ENCODE peak calls at places on chromosomes 4 and X, in ten cellular contexts. Z, A, Q, M, H, K, B, X, E and C are unnamed samples.

GRCh38 chr4:2689825-2690700 is 66.1 kb downstream of the TNIP2 start:
- DNase-seq in Z (peak), A (peak), Q (peak), M (no peak), H (peak), K (peak), B (peak), X (no peak), E (no peak), C (no peak)

GRCh38 chrX:136710324-136710951 is 62.5 kb downstream of the CD40LG start:
- DNase-seq in Z (no peak), A (no peak), Q (no peak), M (no peak), H (no peak), K (no peak), B (no peak), X (no peak), E (no peak), C (no peak)

GRCh38 chr4:158444621-158445020 is 77.1 kb upstream of the RXFP1 start:
- DNase-seq in Z (no peak), A (no peak), Q (no peak), M (no peak), H (no peak), K (no peak), B (no peak), X (no peak), E (no peak), C (no peak)

GRCh38 chr4:187363453-187363852 is 632.1 kb upstream of the ZFP42 start:
- DNase-seq in Z (no peak), A (no peak), Q (no peak), M (no peak), H (no peak), K (no peak), B (no peak), X (no peak), E (no peak), C (no peak)

GRCh38 chr4:25474690-25475089 is 97.6 kb downstream of the ANAPC4 start:
- DNase-seq in Z (no peak), A (no peak), Q (no peak), M (peak), H (no peak), K (no peak), B (no peak), X (no peak), E (no peak), C (no peak)

GRCh38 chr4:21697583-21697982 is 251.0 kb downstream of the KCNIP4 start:
- DNase-seq in Z (no peak), A (no peak), Q (peak), M (no peak), H (no peak), K (no peak), B (no peak), X (peak), E (no peak), C (peak)

GRCh38 chr4:129278868-129279267 is 182.9 kb downstream of the C4orf33 start:
- DNase-seq in Z (no peak), A (no peak), Q (no peak), M (peak), H (no peak), K (no peak), B (no peak), X (no peak), E (no peak), C (no peak)

GRCh38 chr4:143140696-143141095 is 44.0 kb upstream of the USP38 start:
- DNase-seq in Z (no peak), A (no peak), Q (no peak), M (no peak), H (no peak), K (no peak), B (no peak), X (no peak), E (no peak), C (no peak)

GRCh38 chrX:95629737-95630136 is 1054.9 kb upstream of the DIAPH2 start:
- DNase-seq in Z (no peak), A (no peak), Q (no peak), M (no peak), H (no peak), K (no peak), B (no peak), X (no peak), E (no peak), C (no peak)

GRCh38 chr4:47570816-47571215 is 85.7 kb downstream of the ATP10D start:
- DNase-seq in Z (no peak), A (no peak), Q (no peak), M (no peak), H (no peak), K (no peak), B (no peak), X (no peak), E (no peak), C (no peak)

GRCh38 chr4:159191989-159192388 is 89.1 kb downstream of the RAPGEF2 start:
- DNase-seq in Z (no peak), A (no peak), Q (peak), M (peak), H (peak), K (no peak), B (no peak), X (peak), E (no peak), C (no peak)

GRCh38 chrX:154309041-154309775 is 13.6 kb downstream of the TKTL1 start:
- DNase-seq in Z (no peak), A (no peak), Q (no peak), M (no peak), H (no peak), K (no peak), B (no peak), X (no peak), E (no peak), C (no peak)

GRCh38 chr4:19026281-19026680 is 1004.7 kb upstream of the LCORL start:
- DNase-seq in Z (no peak), A (no peak), Q (no peak), M (no peak), H (no peak), K (no peak), B (no peak), X (no peak), E (peak), C (peak)

GRCh38 chrX:119694601-119695534 is 1.9 kb upstream of the SEPTIN6 start:
- DNase-seq in Z (no peak), A (no peak), Q (no peak), M (no peak), H (no peak), K (no peak), B (no peak), X (peak), E (no peak), C (no peak)

GRCh38 chr4:105930696-105931095 is 35.4 kb downstream of the NPNT start:
- DNase-seq in Z (no peak), A (no peak), Q (no peak), M (no peak), H (no peak), K (no peak), B (no peak), X (no peak), E (no peak), C (peak)

GRCh38 chr4:10018818-10019438 is 2.4 kb downstream of the SLC2A9 start:
- DNase-seq in Z (peak), A (peak), Q (peak), M (peak), H (peak), K (peak), B (peak), X (peak), E (peak), C (peak)

GRCh38 chr4:153668647-153669046 is 15.4 kb upstream of the TLR2 start:
- DNase-seq in Z (no peak), A (no peak), Q (no peak), M (no peak), H (no peak), K (no peak), B (no peak), X (no peak), E (no peak), C (no peak)

GRCh38 chrX:100376581-100376980 is 33.5 kb downstream of the PCDH19 start:
- DNase-seq in Z (no peak), A (no peak), Q (no peak), M (no peak), H (no peak), K (no peak), B (no peak), X (no peak), E (no peak), C (no peak)

GRCh38 chr4:174999407-174999806 is 81.2 kb downstream of the ADAM29 start:
- DNase-seq in Z (no peak), A (no peak), Q (peak), M (no peak), H (no peak), K (no peak), B (no peak), X (no peak), E (no peak), C (no peak)

GRCh38 chr4:174474457-174475075 is 47.7 kb downstream of the HPGD start:
- DNase-seq in Z (no peak), A (no peak), Q (no peak), M (no peak), H (no peak), K (no peak), B (peak), X (no peak), E (no peak), C (no peak)

GRCh38 chrX:40459576-40460158 is 121.1 kb upstream of the ATP6AP2 start:
- DNase-seq in Z (no peak), A (no peak), Q (no peak), M (no peak), H (no peak), K (no peak), B (no peak), X (no peak), E (no peak), C (no peak)

GRCh38 chr4:2482693-2483092 is 13.8 kb downstream of the RNF4 start:
- DNase-seq in Z (no peak), A (peak), Q (peak), M (peak), H (peak), K (no peak), B (peak), X (no peak), E (peak), C (peak)

GRCh38 chr4:168269879-168270278 is 48.7 kb downstream of the DDX60 start:
- DNase-seq in Z (no peak), A (no peak), Q (no peak), M (peak), H (no peak), K (no peak), B (peak), X (no peak), E (peak), C (no peak)
- H3K27ac ChIP-seq in Z (no peak), A (no peak), Q (no peak), M (no peak), H (no peak), K (no peak), B (peak), X (no peak), E (peak), C (no peak)

DNA sequence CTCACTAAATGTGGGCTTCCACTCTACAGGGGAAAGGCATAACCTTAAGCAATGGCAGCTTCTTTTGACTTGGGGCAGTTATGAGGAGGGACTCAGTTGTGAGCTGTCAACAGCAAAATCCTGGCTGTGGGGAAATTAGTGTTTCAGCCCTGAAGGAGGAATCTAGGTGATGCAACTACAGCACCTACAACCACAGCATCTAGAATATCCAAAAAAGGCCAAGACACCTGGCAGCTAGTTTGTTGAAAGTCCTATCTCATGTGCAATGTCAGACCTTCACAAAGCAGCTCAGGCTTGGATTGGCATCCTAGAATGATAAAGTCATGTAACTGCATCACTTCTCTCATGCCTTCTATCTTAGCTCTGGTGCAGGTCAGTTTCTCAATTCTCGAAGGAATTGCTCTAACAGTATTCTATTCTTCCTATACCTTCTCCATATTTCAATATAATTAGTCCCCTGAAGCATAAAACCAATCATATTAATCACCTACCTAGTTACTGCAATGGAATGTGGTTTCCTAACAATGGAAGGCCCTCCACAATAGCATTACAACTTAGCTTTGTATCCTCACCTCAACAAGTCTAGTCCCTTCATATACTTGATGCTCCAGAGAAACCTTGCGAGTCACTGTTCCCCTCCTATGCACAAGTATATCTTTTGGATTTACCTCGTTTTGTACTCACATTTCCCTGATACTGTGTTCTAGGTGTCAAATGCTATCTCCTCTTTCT is 5.5 kb upstream of the ANTXR2 start:
- DNase-seq in Z (no peak), A (no peak), Q (no peak), M (no peak), H (no peak), K (no peak), B (no peak), X (no peak), E (no peak), C (no peak)
- H3K27ac ChIP-seq in Z (no peak), A (no peak), Q (no peak), M (no peak), H (no peak), K (no peak), B (no peak), X (no peak), E (no peak), C (no peak)

DNA sequence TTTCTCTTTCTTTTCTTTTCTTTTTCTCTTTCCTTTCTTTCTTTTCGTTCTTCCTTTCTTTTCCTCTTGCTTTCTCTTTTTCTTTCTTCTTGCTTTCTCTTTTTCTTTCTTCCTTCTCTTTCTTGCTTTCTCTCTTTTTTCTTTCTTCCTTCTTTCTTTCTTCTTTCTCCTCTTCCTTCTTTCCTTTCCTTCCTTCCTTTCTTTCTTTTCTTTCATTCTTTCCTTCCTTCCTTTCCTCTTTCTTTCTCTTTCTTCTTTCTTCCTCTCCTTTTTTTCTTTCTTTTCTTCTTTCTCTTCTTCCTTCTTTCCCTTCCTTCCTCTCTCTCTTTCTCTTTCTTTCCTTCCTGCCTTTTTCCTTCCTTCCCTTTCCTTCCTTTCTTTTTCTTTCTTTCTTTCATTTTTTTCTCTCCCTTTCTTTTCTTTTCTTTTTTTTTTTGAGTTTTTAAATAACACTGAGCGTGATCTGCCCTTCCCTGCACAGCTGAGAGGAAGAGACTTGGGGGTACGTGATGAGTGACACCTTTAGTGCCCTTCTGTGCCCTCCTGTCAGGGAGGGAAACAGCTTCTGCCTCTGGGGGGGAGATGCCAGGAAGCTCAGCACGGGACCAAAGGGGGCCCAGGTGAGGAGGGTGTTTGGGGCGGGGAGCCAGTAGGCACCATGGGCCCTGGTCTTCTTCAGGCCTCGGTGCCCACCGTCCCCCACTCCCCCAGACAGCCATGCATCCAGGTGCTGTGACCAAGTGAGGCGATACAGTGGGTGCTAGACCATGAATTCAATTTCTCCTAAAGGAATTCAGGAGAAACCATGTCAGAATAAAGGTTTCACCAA is 36.6 kb upstream of the CDKN2AIP start:
- DNase-seq in Z (no peak), A (no peak), Q (no peak), M (no peak), H (no peak), K (peak), B (no peak), X (no peak), E (no peak), C (no peak)
- H3K27ac ChIP-seq in Z (peak), A (no peak), Q (no peak), M (no peak), H (peak), K (no peak), B (no peak), X (peak), E (no peak), C (no peak)

GRCh38 chr4:17165256-17165655 is 266.8 kb upstream of the LDB2 start:
- DNase-seq in Z (no peak), A (no peak), Q (no peak), M (no peak), H (no peak), K (no peak), B (no peak), X (no peak), E (no peak), C (no peak)

GRCh38 chr4:17168571-17168970 is 270.1 kb upstream of the LDB2 start:
- DNase-seq in Z (no peak), A (no peak), Q (peak), M (no peak), H (no peak), K (no peak), B (no peak), X (peak), E (no peak), C (no peak)

GRCh38 chr4:17164656-17165055 is 266.2 kb upstream of the LDB2 start:
- DNase-seq in Z (no peak), A (no peak), Q (peak), M (no peak), H (no peak), K (no peak), B (no peak), X (no peak), E (no peak), C (no peak)

GRCh38 chr4:17169699-17170098 is 271.3 kb upstream of the LDB2 start:
- DNase-seq in Z (no peak), A (no peak), Q (no peak), M (no peak), H (no peak), K (no peak), B (no peak), X (no peak), E (no peak), C (no peak)

GRCh38 chr4:17166954-17167353 is 268.5 kb upstream of the LDB2 start:
- DNase-seq in Z (no peak), A (no peak), Q (no peak), M (no peak), H (no peak), K (peak), B (no peak), X (no peak), E (peak), C (no peak)
- H3K27ac ChIP-seq in Z (no peak), A (peak), Q (no peak), M (no peak), H (no peak), K (peak), B (no peak), X (no peak), E (peak), C (no peak)

DNA sequence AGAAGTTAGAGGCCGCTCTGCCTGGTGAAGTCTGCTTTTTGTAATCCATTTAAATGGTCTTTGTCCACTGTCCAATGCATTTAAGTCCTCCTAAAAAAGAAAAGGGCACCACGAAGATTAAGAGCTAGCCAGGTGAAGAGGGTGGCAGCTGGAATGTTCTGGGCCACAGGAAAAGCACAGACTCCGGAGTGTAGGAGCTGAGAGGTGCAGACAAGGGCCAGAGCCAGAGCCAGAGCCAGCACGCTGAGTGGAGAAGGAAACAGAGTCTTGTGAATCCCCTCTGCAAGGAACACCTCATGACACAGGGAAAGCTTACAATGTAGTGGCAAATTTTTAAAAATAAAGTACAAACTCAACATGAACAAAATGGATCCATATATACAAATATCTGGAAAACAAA is 83.6 kb downstream of the TSPAN5 start:
- DNase-seq in Z (no peak), A (no peak), Q (no peak), M (no peak), H (no peak), K (no peak), B (no peak), X (no peak), E (no peak), C (peak)
- H3K27ac ChIP-seq in Z (no peak), A (no peak), Q (no peak), M (no peak), H (no peak), K (no peak), B (no peak), X (no peak), E (no peak), C (no peak)

GRCh38 chrX:43589735-43590515 is 66.2 kb upstream of the MAOA start:
- DNase-seq in Z (no peak), A (no peak), Q (no peak), M (peak), H (no peak), K (no peak), B (no peak), X (peak), E (no peak), C (no peak)
- H3K27ac ChIP-seq in Z (no peak), A (peak), Q (no peak), M (no peak), H (no peak), K (peak), B (no peak), X (peak), E (no peak), C (peak)

DNA sequence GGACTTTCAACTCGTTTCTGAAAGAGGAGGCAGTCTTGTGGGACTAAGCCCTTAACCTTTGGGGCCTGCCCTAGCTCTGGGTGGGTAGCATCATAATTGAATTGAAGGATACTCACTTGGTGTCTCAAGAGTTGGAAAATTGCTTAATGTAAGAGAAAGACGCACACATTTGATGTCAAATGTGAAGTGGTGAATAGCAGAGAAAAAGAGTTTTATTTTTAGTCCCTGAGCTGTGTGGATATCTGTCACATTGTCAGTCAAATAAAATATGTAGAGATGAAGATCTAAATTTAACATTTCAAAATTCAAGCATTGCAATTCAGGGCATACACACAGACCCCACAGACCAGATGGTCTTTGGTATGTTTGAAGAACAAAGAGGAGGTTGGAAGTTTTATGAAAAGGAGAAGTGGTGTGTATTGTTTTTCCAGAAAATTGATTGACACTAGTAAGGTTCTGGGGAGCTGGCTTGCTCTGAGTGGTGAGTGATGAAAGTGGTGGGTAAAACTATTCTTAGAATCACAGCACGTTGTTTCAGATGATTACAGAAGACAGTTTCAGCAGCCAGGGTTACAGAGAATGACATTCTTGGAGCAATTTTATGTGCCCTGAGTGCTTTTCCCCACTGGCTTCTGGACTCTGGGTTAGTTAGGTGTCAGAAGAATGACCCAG is 44.9 kb upstream of the BBS12 start:
- DNase-seq in Z (no peak), A (no peak), Q (no peak), M (no peak), H (no peak), K (no peak), B (no peak), X (no peak), E (no peak), C (no peak)
- H3K27ac ChIP-seq in Z (no peak), A (no peak), Q (no peak), M (no peak), H (no peak), K (no peak), B (no peak), X (no peak), E (peak), C (no peak)

GRCh38 chr4:85777908-85778808 is 303.2 kb downstream of the ARHGAP24 start:
- DNase-seq in Z (no peak), A (no peak), Q (no peak), M (no peak), H (no peak), K (no peak), B (no peak), X (no peak), E (no peak), C (no peak)

GRCh38 chr4:85778809-85779124 is 303.8 kb downstream of the ARHGAP24 start:
- DNase-seq in Z (no peak), A (no peak), Q (peak), M (no peak), H (no peak), K (no peak), B (no peak), X (no peak), E (no peak), C (no peak)

GRCh38 chr4:85776579-85776978 is 301.6 kb downstream of the ARHGAP24 start:
- DNase-seq in Z (no peak), A (no peak), Q (no peak), M (no peak), H (no peak), K (no peak), B (no peak), X (no peak), E (no peak), C (no peak)

GRCh38 chr4:85780664-85781063 is 305.7 kb downstream of the ARHGAP24 start:
- DNase-seq in Z (no peak), A (no peak), Q (peak), M (no peak), H (no peak), K (no peak), B (no peak), X (no peak), E (no peak), C (no peak)

GRCh38 chr4:85779165-85779564 is 304.2 kb downstream of the ARHGAP24 start:
- DNase-seq in Z (no peak), A (no peak), Q (peak), M (no peak), H (no peak), K (no peak), B (no peak), X (no peak), E (no peak), C (no peak)
- H3K27ac ChIP-seq in Z (no peak), A (peak), Q (peak), M (no peak), H (no peak), K (peak), B (peak), X (peak), E (no peak), C (no peak)

GRCh38 chr4:6658635-6659075 is 18.2 kb downstream of the MRFAP1 start:
- DNase-seq in Z (peak), A (peak), Q (peak), M (peak), H (peak), K (no peak), B (peak), X (peak), E (peak), C (peak)
- H3K27ac ChIP-seq in Z (no peak), A (no peak), Q (no peak), M (no peak), H (no peak), K (peak), B (no peak), X (no peak), E (no peak), C (no peak)